ENCODE peak calls at places on chromosomes 16 and 17, in eight cellular contexts. One of them, this sample, is unnamed.
A peak's percentile ranks its signal among the peaks of the same experiment; 100 is the strongest.

GRCh38 chr17:427891-428290 is 75.3 kb upstream of the RPH3AL start:
- DNase-seq in HS-27A: no peak
- DNase-seq in mesothelial cell of epicardium: no peak
- DNase-seq in AG10803: no peak
- DNase-seq in GM13977: no peak
- DNase-seq in HT1080: no peak
- DNase-seq in HCEC 1CT: no peak
- DNase-seq in GM23248: no peak
- DNase-seq in this sample: no peak

GRCh38 chr17:82216301-82217119 is 3.9 kb upstream of the CCDC57 start:
- DNase-seq in AG10803: peak; percentile 96
- DNase-seq in HS-27A: peak; percentile 66
- DNase-seq in HCEC 1CT: peak; percentile 86
- DNase-seq in HT1080: peak; percentile 92
- DNase-seq in mesothelial cell of epicardium: no peak
- DNase-seq in GM13977: peak; percentile 71
- DNase-seq in GM23248: peak; percentile 95
- DNase-seq in this sample: peak; percentile 17

GRCh38 chr16:70441406-70441990 is 2.6 kb upstream of the ST3GAL2 start:
- DNase-seq in GM23248: no peak
- DNase-seq in HS-27A: no peak
- DNase-seq in HT1080: no peak
- DNase-seq in AG10803: no peak
- DNase-seq in mesothelial cell of epicardium: no peak
- DNase-seq in GM13977: no peak
- DNase-seq in HCEC 1CT: no peak
- DNase-seq in this sample: no peak

GRCh38 chr17:73091770-73092517 is 544 bp downstream of the SLC39A11 start:
- DNase-seq in mesothelial cell of epicardium: no peak
- DNase-seq in HT1080: no peak
- DNase-seq in GM13977: no peak
- DNase-seq in AG10803: no peak
- DNase-seq in HS-27A: no peak
- DNase-seq in HCEC 1CT: peak; percentile 42
- DNase-seq in GM23248: peak; percentile 56
- DNase-seq in this sample: peak; percentile 62

GRCh38 chr17:6439951-6440350 is 4.3 kb upstream of the PIMREG start:
- DNase-seq in HS-27A: no peak
- DNase-seq in HCEC 1CT: no peak
- DNase-seq in HT1080: no peak
- DNase-seq in mesothelial cell of epicardium: no peak
- DNase-seq in AG10803: no peak
- DNase-seq in GM13977: no peak
- DNase-seq in GM23248: no peak
- DNase-seq in this sample: no peak

GRCh38 chr16:85265789-85266188 is 153.5 kb upstream of the CIBAR2 start:
- DNase-seq in mesothelial cell of epicardium: no peak
- DNase-seq in HT1080: no peak
- DNase-seq in HCEC 1CT: no peak
- DNase-seq in GM23248: no peak
- DNase-seq in AG10803: no peak
- DNase-seq in HS-27A: no peak
- DNase-seq in GM13977: no peak
- DNase-seq in this sample: no peak

GRCh38 chr17:79160980-79161621 is 86.5 kb downstream of the ENGASE start:
- DNase-seq in GM23248: no peak
- DNase-seq in HCEC 1CT: peak; percentile 26
- DNase-seq in HT1080: peak; percentile 52
- DNase-seq in AG10803: no peak
- DNase-seq in mesothelial cell of epicardium: no peak
- DNase-seq in HS-27A: no peak
- DNase-seq in GM13977: no peak
- DNase-seq in this sample: no peak

GRCh38 chr16:972316-973002 is 1.7 kb upstream of the LMF1 start:
- DNase-seq in GM23248: no peak
- DNase-seq in HT1080: no peak
- DNase-seq in mesothelial cell of epicardium: no peak
- DNase-seq in GM13977: no peak
- DNase-seq in AG10803: no peak
- DNase-seq in HS-27A: no peak
- DNase-seq in HCEC 1CT: no peak
- DNase-seq in this sample: no peak

GRCh38 chr16:52721331-52721730 is 174.4 kb upstream of the TOX3 start:
- DNase-seq in HS-27A: no peak
- DNase-seq in HCEC 1CT: no peak
- DNase-seq in GM23248: no peak
- DNase-seq in GM13977: no peak
- DNase-seq in mesothelial cell of epicardium: no peak
- DNase-seq in HT1080: no peak
- DNase-seq in AG10803: no peak
- DNase-seq in this sample: no peak

GRCh38 chr17:82806645-82807044 is 33.2 kb downstream of the ZNF750 start:
- DNase-seq in mesothelial cell of epicardium: no peak
- DNase-seq in GM23248: no peak
- DNase-seq in HCEC 1CT: no peak
- DNase-seq in GM13977: no peak
- DNase-seq in HT1080: no peak
- DNase-seq in AG10803: no peak
- DNase-seq in HS-27A: no peak
- DNase-seq in this sample: no peak

GRCh38 chr17:21392257-21392656 is 16.1 kb downstream of the KCNJ12 start:
- DNase-seq in GM13977: no peak
- DNase-seq in mesothelial cell of epicardium: no peak
- DNase-seq in AG10803: no peak
- DNase-seq in HS-27A: no peak
- DNase-seq in HT1080: no peak
- DNase-seq in GM23248: no peak
- DNase-seq in HCEC 1CT: no peak
- DNase-seq in this sample: no peak

GRCh38 chr16:71669926-71670536 is 44.0 kb downstream of the MARVELD3 start:
- DNase-seq in HS-27A: no peak
- DNase-seq in HCEC 1CT: no peak
- DNase-seq in GM23248: no peak
- DNase-seq in AG10803: no peak
- DNase-seq in mesothelial cell of epicardium: no peak
- DNase-seq in HT1080: no peak
- DNase-seq in GM13977: no peak
- DNase-seq in this sample: peak; percentile 15

GRCh38 chr17:21463779-21464407 is 87.7 kb downstream of the KCNJ12 start:
- DNase-seq in GM13977: no peak
- DNase-seq in HS-27A: no peak
- DNase-seq in GM23248: no peak
- DNase-seq in mesothelial cell of epicardium: no peak
- DNase-seq in HCEC 1CT: no peak
- DNase-seq in HT1080: no peak
- DNase-seq in AG10803: no peak
- DNase-seq in this sample: peak; percentile 17

GRCh38 chr17:156946-157345 is 19.6 kb downstream of the SCGB1C2 start:
- DNase-seq in HS-27A: no peak
- DNase-seq in AG10803: no peak
- DNase-seq in HT1080: no peak
- DNase-seq in GM13977: no peak
- DNase-seq in mesothelial cell of epicardium: no peak
- DNase-seq in GM23248: no peak
- DNase-seq in HCEC 1CT: no peak
- DNase-seq in this sample: no peak

GRCh38 chr17:82219753-82220709 is 7.4 kb upstream of the CCDC57 start:
- DNase-seq in HT1080: no peak
- DNase-seq in GM23248: no peak
- DNase-seq in AG10803: no peak
- DNase-seq in GM13977: no peak
- DNase-seq in mesothelial cell of epicardium: no peak
- DNase-seq in HS-27A: no peak
- DNase-seq in HCEC 1CT: no peak
- DNase-seq in this sample: no peak

GRCh38 chr17:21214777-21215541 is 998 bp upstream of the TMEM11 start:
- DNase-seq in GM13977: peak; percentile 53
- DNase-seq in HCEC 1CT: no peak
- DNase-seq in mesothelial cell of epicardium: no peak
- DNase-seq in HS-27A: no peak
- DNase-seq in GM23248: peak; percentile 69
- DNase-seq in HT1080: no peak
- DNase-seq in AG10803: peak; percentile 48
- DNase-seq in this sample: peak; percentile 44

GRCh38 chr17:73770115-73770848 is 126.0 kb upstream of the SDK2 start:
- DNase-seq in HT1080: peak; percentile 67
- DNase-seq in mesothelial cell of epicardium: peak; percentile 57
- DNase-seq in GM13977: no peak
- DNase-seq in HS-27A: no peak
- DNase-seq in AG10803: peak; percentile 88
- DNase-seq in GM23248: peak; percentile 90
- DNase-seq in HCEC 1CT: no peak
- DNase-seq in this sample: peak; percentile 86

GRCh38 chr17:81542431-81543338 is 9.5 kb downstream of the FAAP100 start:
- DNase-seq in AG10803: no peak
- DNase-seq in HCEC 1CT: no peak
- DNase-seq in GM13977: no peak
- DNase-seq in mesothelial cell of epicardium: no peak
- DNase-seq in GM23248: no peak
- DNase-seq in HS-27A: no peak
- DNase-seq in HT1080: no peak
- DNase-seq in this sample: no peak

GRCh38 chr16:842061-842476 is 41.5 kb upstream of the GNG13 start:
- DNase-seq in GM13977: no peak
- DNase-seq in HT1080: peak; percentile 38
- DNase-seq in HS-27A: no peak
- DNase-seq in HCEC 1CT: no peak
- DNase-seq in AG10803: no peak
- DNase-seq in mesothelial cell of epicardium: no peak
- DNase-seq in GM23248: peak; percentile 44
- DNase-seq in this sample: no peak

GRCh38 chr16:23424292-23424958 is 28.6 kb downstream of the COG7 start:
- DNase-seq in AG10803: no peak
- DNase-seq in GM13977: no peak
- DNase-seq in HCEC 1CT: no peak
- DNase-seq in HS-27A: no peak
- DNase-seq in GM23248: no peak
- DNase-seq in mesothelial cell of epicardium: no peak
- DNase-seq in HT1080: no peak
- DNase-seq in this sample: no peak

GRCh38 chr17:35050170-35050569 is 13.3 kb downstream of the RFFL start:
- DNase-seq in HS-27A: no peak
- DNase-seq in HT1080: no peak
- DNase-seq in HCEC 1CT: no peak
- DNase-seq in GM13977: no peak
- DNase-seq in GM23248: no peak
- DNase-seq in mesothelial cell of epicardium: no peak
- DNase-seq in AG10803: no peak
- DNase-seq in this sample: no peak

GRCh38 chr17:46818319-46818928 is at the start of gene WNT3:
- DNase-seq in HCEC 1CT: no peak
- DNase-seq in HT1080: no peak
- DNase-seq in GM13977: peak; percentile 85
- DNase-seq in HS-27A: no peak
- DNase-seq in AG10803: no peak
- DNase-seq in GM23248: no peak
- DNase-seq in mesothelial cell of epicardium: peak; percentile 48
- DNase-seq in this sample: no peak